ENCODE peak calls at places on chromosomes 3 and 15, in nine cellular contexts. N is IMR-90; M is psoas muscle; T is fibroblast of the aortic adventitia; C is NB4; O is CD4-positive, alpha-beta T cell; K is hepatocyte; L is progenitor cell of endocrine pancreas; X is AG09309. S is an unnamed sample.

GRCh38 chr3:58164916-58165821 is 45.6 kb downstream of the DNASE1L3 start:
- DNase-seq in O (no peak), C (no peak), L (no peak), X (no peak), N (no peak), K (no peak), T (peak), M (no peak), S (peak)

GRCh38 chr3:43790060-43790459 is 99.3 kb downstream of the ABHD5 start:
- DNase-seq in O (no peak), N (no peak), K (no peak), M (no peak), L (no peak), T (no peak), X (no peak), C (no peak), S (no peak)

GRCh38 chr3:189734061-189734460 is 102.9 kb downstream of the TP63 start:
- DNase-seq in X (no peak), N (no peak), O (no peak), T (no peak), M (no peak), K (no peak), C (no peak), L (no peak), S (no peak)

GRCh38 chr3:24278526-24278925 is 216.1 kb downstream of the THRB start:
- DNase-seq in M (no peak), N (no peak), C (no peak), K (no peak), O (no peak), X (no peak), L (no peak), T (no peak), S (no peak)

GRCh38 chr3:183266454-183266853 is 13.4 kb downstream of the B3GNT5 start:
- DNase-seq in N (no peak), C (no peak), L (no peak), M (no peak), T (no peak), K (no peak), O (no peak), X (no peak), S (no peak)

GRCh38 chr15:86916671-86917450 is 837.2 kb downstream of the AGBL1 start:
- DNase-seq in T (no peak), L (no peak), C (no peak), K (no peak), X (no peak), N (no peak), O (no peak), M (no peak), S (no peak)

GRCh38 chr3:6262035-6262434 is 598.9 kb upstream of the GRM7 start:
- DNase-seq in N (no peak), T (no peak), K (no peak), C (no peak), X (no peak), M (no peak), L (no peak), O (no peak), S (no peak)

GRCh38 chr3:66997560-66998074 is 490 bp upstream of the KBTBD8 start:
- DNase-seq in O (no peak), C (no peak), T (peak), L (no peak), M (peak), K (no peak), X (no peak), N (peak), S (no peak)

GRCh38 chr3:138114988-138115971 is at the start of gene DZIP1L:
- DNase-seq in M (peak), X (no peak), C (peak), T (peak), O (no peak), L (peak), K (peak), N (peak), S (peak)

GRCh38 chr3:141360888-141361598 is 7.3 kb upstream of the ZBTB38 start:
- DNase-seq in M (no peak), X (peak), N (peak), O (no peak), L (no peak), T (peak), K (peak), C (peak), S (peak)

GRCh38 chr3:58654466-58654865 is 12.1 kb downstream of the FAM3D start:
- DNase-seq in M (no peak), K (no peak), O (no peak), N (no peak), T (no peak), C (no peak), L (no peak), X (no peak), S (no peak)

GRCh38 chr3:100634493-100635272 is 25.3 kb downstream of the ADGRG7 start:
- DNase-seq in L (no peak), C (peak), M (no peak), O (no peak), T (peak), X (no peak), N (peak), K (peak), S (peak)

GRCh38 chr3:99810403-99810802 is 7.3 kb upstream of the CMSS1 start:
- DNase-seq in N (no peak), T (no peak), X (no peak), O (no peak), K (no peak), M (no peak), C (no peak), L (no peak), S (no peak)

GRCh38 chr3:107604057-107604802 is 81.5 kb downstream of the BBX start:
- DNase-seq in C (no peak), O (no peak), L (no peak), M (no peak), K (no peak), T (peak), X (no peak), N (peak), S (no peak)

GRCh38 chr3:36777424-36778218 is 13.3 kb upstream of the DCLK3 start:
- DNase-seq in M (no peak), C (no peak), T (no peak), X (no peak), K (no peak), L (no peak), O (no peak), N (no peak), S (no peak)

GRCh38 chr3:85576091-85576690 is 617.4 kb downstream of the CADM2 start:
- DNase-seq in L (peak), X (peak), O (peak), N (peak), M (peak), T (peak), C (peak), K (peak), S (peak)

GRCh38 chr15:57747206-57747605 is 40.7 kb downstream of the POLR2M start:
- DNase-seq in T (peak), K (no peak), X (no peak), O (no peak), L (no peak), M (peak), C (peak), N (no peak), S (peak)

GRCh38 chr3:143551790-143552189 is 296.5 kb downstream of the SLC9A9 start:
- DNase-seq in O (no peak), X (no peak), K (peak), M (no peak), N (no peak), C (no peak), T (no peak), L (no peak), S (no peak)

GRCh38 chr3:128296469-128297251 is 143.4 kb downstream of the EEFSEC start:
- DNase-seq in M (no peak), X (no peak), O (no peak), T (no peak), C (no peak), N (no peak), L (no peak), K (no peak), S (no peak)
- TF ChIP-seq CTCF in M (no peak), X (no peak), O (no peak), T (no peak), C (no peak), N (no peak), L (no peak), K (no peak), S (no peak)

DNA sequence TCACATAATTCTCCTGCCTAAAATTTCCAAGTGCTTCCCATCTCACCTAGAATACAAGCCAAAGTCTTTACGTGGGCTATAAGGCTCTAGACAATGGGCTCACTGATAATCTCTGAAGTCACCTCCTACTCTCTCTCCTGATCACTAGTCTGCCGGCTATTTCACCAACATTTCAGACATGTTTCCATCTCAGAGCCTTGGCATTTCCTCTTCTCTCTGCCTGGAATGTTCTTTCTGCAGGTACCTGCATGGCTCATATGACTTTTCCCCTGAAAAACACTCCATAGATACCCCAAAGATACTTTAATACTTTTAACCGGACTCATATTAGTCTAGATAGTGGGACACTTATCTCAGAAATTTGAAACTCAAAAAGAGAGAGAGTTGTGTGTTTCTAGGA is 32.7 kb downstream of the CD200 start:
- DNase-seq in C (no peak), X (no peak), N (no peak), T (no peak), K (no peak), O (no peak), L (no peak), M (no peak), S (no peak)
- TF ChIP-seq CTCF in C (no peak), X (no peak), N (no peak), T (no peak), K (no peak), O (no peak), L (no peak), M (no peak), S (no peak)

DNA sequence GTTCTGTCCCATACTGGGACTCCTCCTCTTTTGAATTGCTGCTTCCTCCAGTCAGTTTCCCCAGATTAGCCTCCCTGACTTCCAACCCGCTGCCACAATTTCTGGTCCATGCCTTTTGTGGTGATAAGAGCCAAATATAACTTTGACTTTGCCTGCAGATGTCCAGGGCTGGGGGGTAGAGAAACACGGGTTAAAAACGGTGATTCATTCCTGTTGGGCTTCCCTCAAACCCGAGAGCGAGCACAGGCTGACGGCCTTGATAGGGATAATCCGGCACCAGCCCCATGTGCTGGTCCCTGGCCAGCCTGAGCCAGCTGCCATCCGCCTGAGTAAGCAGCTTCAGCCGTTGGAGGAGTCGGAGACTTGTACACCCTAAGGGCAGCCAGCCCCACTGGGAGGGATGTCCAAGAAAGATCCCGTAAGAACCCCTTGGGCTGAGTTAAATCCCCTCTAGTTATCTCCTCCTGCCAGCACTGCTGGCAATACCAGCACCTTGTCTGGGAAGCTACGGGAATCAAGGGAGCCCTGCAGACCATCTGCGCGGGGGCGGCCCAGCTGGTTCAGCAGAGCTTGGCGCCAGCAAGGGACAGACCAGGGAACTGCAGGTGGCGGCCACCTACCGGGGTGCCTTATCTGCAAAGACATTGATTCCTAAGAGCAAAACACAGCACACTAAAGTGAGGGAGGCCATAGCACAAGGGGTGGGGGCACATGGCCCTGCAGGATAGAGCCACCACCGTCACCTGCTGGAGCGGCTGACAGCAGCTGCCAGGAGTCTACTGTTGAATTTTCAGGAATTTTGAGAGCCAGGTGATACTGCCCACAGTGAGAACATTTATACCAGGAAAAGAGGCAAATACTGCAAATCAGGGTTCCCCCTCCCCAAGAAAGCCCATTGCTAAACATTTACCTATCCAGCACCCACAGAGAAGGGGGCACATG is 18.1 kb downstream of the CSPG4 start:
- DNase-seq in K (peak), C (peak), M (peak), T (peak), N (peak), X (peak), L (peak), O (no peak), S (peak)
- TF ChIP-seq CTCF in K (peak), C (peak), M (peak), T (peak), N (peak), X (peak), L (peak), O (no peak), S (peak)

GRCh38 chr3:195556390-195556789 is 13.3 kb upstream of the PPP1R2 start:
- DNase-seq in K (no peak), O (no peak), C (peak), X (no peak), T (no peak), M (no peak), N (no peak), L (no peak), S (peak)
- TF ChIP-seq CTCF in K (peak), O (peak), C (peak), X (peak), T (peak), M (peak), N (peak), L (peak), S (peak)

GRCh38 chr15:31098491-31098917 is 3.0 kb downstream of the TRPM1 start:
- DNase-seq in L (no peak), X (no peak), C (no peak), N (no peak), K (no peak), T (no peak), M (no peak), O (no peak), S (no peak)

GRCh38 chr15:31100738-31101137 is 787 bp downstream of the TRPM1 start:
- DNase-seq in O (no peak), T (no peak), M (no peak), N (no peak), X (no peak), C (no peak), L (no peak), K (no peak), S (no peak)

GRCh38 chr15:31096563-31096962 is 5.0 kb downstream of the TRPM1 start:
- DNase-seq in N (no peak), L (no peak), X (no peak), K (no peak), T (no peak), M (no peak), C (no peak), O (no peak), S (no peak)

GRCh38 chr15:31101262-31102048 is at the start of gene TRPM1:
- DNase-seq in K (no peak), M (no peak), L (no peak), N (no peak), O (no peak), T (no peak), X (no peak), C (no peak), S (no peak)

GRCh38 chr15:31098953-31099740 is 2.4 kb downstream of the TRPM1 start:
- DNase-seq in C (peak), T (peak), O (no peak), K (no peak), X (no peak), M (no peak), L (no peak), N (no peak), S (no peak)
- TF ChIP-seq CTCF in C (no peak), T (no peak), O (no peak), K (no peak), X (no peak), M (no peak), L (no peak), N (no peak), S (no peak)

DNA sequence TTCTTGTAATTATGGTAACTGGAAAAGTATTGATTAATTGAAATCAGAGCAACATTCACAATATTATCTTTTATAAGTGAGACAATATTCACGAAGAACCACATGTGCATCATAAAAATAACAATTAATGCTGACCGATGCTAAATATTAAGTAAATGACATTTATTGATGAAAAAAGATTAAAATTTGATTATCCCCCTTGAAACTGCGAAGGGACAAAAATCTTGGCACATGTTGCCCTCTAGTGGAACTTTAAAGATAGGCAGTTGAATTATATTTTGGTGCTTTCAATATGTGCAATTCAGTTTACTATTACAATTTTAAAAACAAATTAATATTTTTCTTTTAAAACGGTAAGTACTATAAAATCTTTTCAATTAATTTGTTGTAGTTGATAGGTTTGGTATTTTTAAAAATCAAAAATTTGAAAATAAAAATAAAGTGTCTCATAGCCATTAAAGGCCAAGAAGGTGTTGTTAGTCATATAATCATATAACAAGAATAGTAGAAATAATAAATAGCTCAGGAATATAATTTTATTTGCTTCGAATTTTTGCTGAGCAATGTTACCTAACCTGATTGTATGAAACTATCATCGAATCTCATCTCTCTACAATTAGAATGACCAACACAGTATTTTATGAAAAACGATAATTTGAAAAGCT is 270.2 kb downstream of the ROBO1 start:
- DNase-seq in L (no peak), M (no peak), C (peak), T (peak), O (no peak), K (no peak), N (peak), X (no peak), S (peak)
- TF ChIP-seq CTCF in L (peak), M (peak), C (peak), T (peak), O (no peak), K (peak), N (peak), X (peak), S (peak)

DNA sequence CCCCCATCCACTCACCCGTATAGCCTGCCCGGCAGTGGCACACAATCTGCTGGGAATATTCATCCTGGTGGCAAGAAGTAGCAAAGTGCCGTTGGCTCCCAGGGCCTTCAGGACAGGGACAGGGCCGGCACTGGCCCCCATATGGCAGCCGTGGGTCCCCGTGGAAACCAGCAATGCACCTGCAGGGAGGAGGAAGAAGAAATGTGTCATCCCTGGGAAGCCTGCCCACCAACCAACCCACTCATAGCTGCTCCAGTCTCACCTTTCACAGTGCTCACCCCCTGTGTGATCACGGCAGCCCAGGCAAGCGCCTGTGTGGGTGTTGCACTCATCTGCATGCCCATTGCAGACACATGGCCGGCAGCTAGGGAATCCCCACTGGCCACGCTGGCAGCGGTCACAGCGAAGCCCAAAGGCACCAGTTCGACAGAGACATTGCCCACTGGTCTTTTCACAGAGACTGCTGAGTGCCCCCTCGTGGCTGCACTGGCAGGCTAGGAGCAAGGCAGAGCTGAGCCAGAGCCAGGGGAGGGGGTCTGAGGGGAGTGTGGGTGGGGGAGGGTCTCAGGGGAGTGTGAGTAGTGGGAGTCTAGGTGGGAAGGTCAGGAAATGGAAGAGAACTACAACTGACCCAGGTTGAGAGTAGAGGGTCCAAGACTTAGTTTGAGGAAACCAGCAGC is 4.5 kb upstream of the USP19 start:
- DNase-seq in M (no peak), K (no peak), N (peak), O (no peak), C (peak), L (no peak), X (no peak), T (no peak), S (no peak)
- TF ChIP-seq CTCF in M (no peak), K (no peak), N (no peak), O (no peak), C (peak), L (no peak), X (no peak), T (no peak), S (no peak)

GRCh38 chr15:69394556-69395282 is 19.4 kb upstream of the KIF23 start:
- DNase-seq in N (peak), C (peak), T (peak), K (peak), X (no peak), L (peak), M (peak), O (peak), S (peak)
- TF ChIP-seq CTCF in N (peak), C (peak), T (peak), K (peak), X (peak), L (peak), M (peak), O (peak), S (peak)

GRCh38 chr15:91975241-91975978 is 121.9 kb downstream of the SLCO3A1 start:
- DNase-seq in N (no peak), C (no peak), K (no peak), X (no peak), T (no peak), O (no peak), M (no peak), L (no peak), S (no peak)
- TF ChIP-seq CTCF in N (no peak), C (no peak), K (no peak), X (no peak), T (no peak), O (no peak), M (no peak), L (no peak), S (no peak)

S was measured in cardiac muscle cell.